ENCODE peak calls at places on chromosomes 3 and 15, in six cellular contexts. B is heart left ventricle; O is GM23338; I is astrocyte; Q is CD8-positive, alpha-beta T cell; J is uterus. A is an unnamed sample.
A peak's percentile ranks its signal among the peaks of the same experiment; 100 is the strongest.

GRCh38 chr15:82663186-82663600 is 16.0 kb upstream of the CPEB1 start:
- DNase-seq in B (no peak), O (peak; percentile 90), I (peak; percentile 16), Q (peak; percentile 8), J (no peak), A (no peak)

GRCh38 chr3:66153471-66153870 is 67.3 kb upstream of the SLC25A26 start:
- DNase-seq in B (no peak), O (peak; percentile 26), I (peak; percentile 20), Q (no peak), J (no peak), A (no peak)

GRCh38 chr3:139329364-139329850 is 14.4 kb upstream of the MRPS22 start:
- DNase-seq in B (peak; percentile 93), O (peak; percentile 94), I (peak; percentile 40), Q (peak; percentile 68), J (peak; percentile 79), A (peak; percentile 92)

GRCh38 chr15:91867581-91868026 is 14.1 kb downstream of the SLCO3A1 start:
- DNase-seq in B (peak; percentile 83), O (peak; percentile 35), I (peak; percentile 90), Q (no peak), J (peak; percentile 82), A (no peak)

GRCh38 chr3:30623375-30623774 is 17.0 kb downstream of the TGFBR2 start:
- DNase-seq in B (no peak), O (no peak), I (peak; percentile 70), Q (no peak), J (no peak), A (no peak)

GRCh38 chr3:168881804-168882203 is 781.7 kb downstream of the MECOM start:
- DNase-seq in B (no peak), O (no peak), I (peak; percentile 83), Q (no peak), J (no peak), A (no peak)

GRCh38 chr3:177835917-177836316 is 638.6 kb upstream of the TBL1XR1 start:
- DNase-seq in B (no peak), O (no peak), I (peak; percentile 99), Q (no peak), J (no peak), A (no peak)

GRCh38 chr3:99645277-99646106 is 7.1 kb downstream of the COL8A1 start:
- DNase-seq in B (no peak), O (peak; percentile 74), I (peak; percentile 77), Q (no peak), J (no peak), A (peak; percentile 32)

GRCh38 chr3:128269131-128269775 is 116.0 kb downstream of the EEFSEC start:
- DNase-seq in B (no peak), O (no peak), I (no peak), Q (no peak), J (no peak), A (no peak)

GRCh38 chr3:179410317-179410716 is 41.0 kb downstream of the GNB4 start:
- DNase-seq in B (no peak), O (peak; percentile 14), I (peak; percentile 10), Q (no peak), J (no peak), A (no peak)

GRCh38 chr3:197802505-197803459 is 11.7 kb downstream of the LRCH3 start:
- DNase-seq in B (no peak), O (peak; percentile 52), I (no peak), Q (no peak), J (no peak), A (no peak)

DNA sequence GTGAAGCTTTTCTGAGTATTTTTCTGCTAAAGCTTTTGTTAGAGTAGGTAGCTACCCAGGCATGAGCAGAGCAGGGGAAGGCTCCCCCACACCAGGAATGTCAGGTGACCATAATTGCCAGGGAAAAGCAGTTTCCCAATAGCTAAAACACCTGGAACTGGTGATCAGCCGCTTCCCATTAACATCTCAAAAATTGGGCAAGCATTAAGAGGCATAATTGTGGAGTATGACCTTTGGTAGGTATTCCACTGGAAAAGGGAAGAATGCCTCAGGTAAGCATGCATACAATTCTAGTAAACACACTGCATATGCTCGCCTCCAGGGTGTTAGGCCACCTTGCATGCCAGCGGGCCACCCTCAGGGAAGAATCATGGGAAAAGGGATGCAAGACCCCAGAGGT is 84.5 kb downstream of the CCR1 start:
- DNase-seq in B (no peak), O (no peak), I (no peak), Q (no peak), J (no peak), A (no peak)
- H3K27ac ChIP-seq in B (no peak overlapping the region), O (no peak overlapping the region), I (no peak overlapping the region), Q (no peak overlapping the region), J (no peak overlapping the region), A (no peak overlapping the region)

GRCh38 chr15:70049115-70049514 is 48.6 kb downstream of the TLE3 start:
- DNase-seq in B (no peak), O (no peak), I (no peak), Q (no peak), J (no peak), A (no peak)
- H3K36me3 ChIP-seq in B (peaks cover 25% of the 10 kb centered on the region), O (peaks cover 4% of the 10 kb centered on the region), I (peaks cover 16% of the 10 kb centered on the region), Q (peaks cover 32% of the 10 kb centered on the region), J (no peaks in the 10 kb centered on the region), A (peaks cover 51% of the 10 kb centered on the region)

DNA sequence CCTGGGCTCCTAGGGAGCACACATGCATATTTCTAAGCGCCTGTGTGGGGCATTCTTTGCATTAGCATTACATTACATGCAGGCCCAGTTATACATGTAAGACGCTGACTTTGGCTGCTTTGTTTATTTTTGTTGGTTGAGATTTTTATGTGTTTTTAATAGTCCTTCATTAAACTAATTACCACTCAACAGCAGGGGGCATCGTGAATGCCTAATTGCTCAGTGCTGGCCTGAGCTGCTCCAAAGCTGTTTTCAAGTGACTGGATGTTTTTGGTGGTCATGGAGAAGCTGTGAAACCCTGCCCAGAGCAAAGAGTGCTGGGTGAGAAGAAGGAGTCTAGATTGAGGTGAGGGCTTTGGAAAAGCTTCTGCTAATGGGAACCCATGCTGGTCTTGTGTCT is 41.5 kb downstream of the GPD1L start:
- DNase-seq in B (no peak), O (peak; percentile 22), I (no peak), Q (no peak), J (no peak), A (no peak)
- TF ChIP-seq CTCF in B (no peak), O (peak; percentile 40), I (no peak), Q (no peak), J (no peak), A (no peak)

GRCh38 chr3:43180027-43180426 is 74.1 kb upstream of the POMGNT2 start:
- DNase-seq in B (no peak), O (no peak), I (peak; percentile 27), Q (no peak), J (no peak), A (no peak)
- H3K27ac ChIP-seq in B (no peak overlapping the region), O (no peak overlapping the region), I (peak overlapping the region; percentile 66), Q (peak overlapping the region; percentile 49), J (no peak overlapping the region), A (no peak overlapping the region)

DNA sequence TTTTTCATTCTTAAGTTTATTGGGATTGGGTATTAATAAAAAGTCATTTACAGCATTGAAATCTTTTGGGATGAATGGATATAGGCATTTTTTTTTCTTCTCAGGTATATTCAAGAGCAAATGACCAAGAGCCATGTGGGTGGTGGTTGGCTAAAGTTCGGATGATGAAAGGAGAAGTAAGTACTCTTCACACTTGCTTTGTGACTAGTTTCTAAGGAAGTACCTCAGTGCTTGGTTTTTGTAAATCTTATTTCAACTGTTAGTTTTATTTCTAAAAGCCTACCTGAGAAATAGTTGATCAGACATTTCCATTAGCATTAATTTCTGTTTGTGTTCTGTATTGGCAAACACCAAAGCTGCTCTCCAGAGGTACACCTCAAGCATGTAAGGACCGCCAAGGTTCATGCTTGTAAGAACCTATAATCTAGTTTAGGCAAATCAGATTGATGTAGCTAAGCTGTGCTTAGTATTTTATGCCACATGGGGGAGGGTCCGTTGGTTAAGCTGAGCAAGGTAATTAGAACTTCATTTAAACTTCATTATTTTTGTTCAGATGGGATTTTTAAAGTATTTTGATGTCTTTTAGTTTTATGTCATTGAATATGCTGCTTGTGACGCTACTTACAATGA is 35.4 kb downstream of the FXR1 start:
- DNase-seq in B (no peak), O (no peak), I (no peak), Q (no peak), J (no peak), A (peak; percentile 19)
- H3K36me3 ChIP-seq in B (peaks cover 23% of the 10 kb centered on the region), O (peaks cover 56% of the 10 kb centered on the region), I (peaks cover 32% of the 10 kb centered on the region), Q (peaks cover 33% of the 10 kb centered on the region), J (no peaks in the 10 kb centered on the region), A (peaks cover 68% of the 10 kb centered on the region)